ENCODE peak calls at places on chromosomes 1 and 21, in seven cellular contexts. Z is WTC11, W is IMR-90, S is mucosa of gallbladder, T is cardiac septum, M is GM04504, A is mammary epithelial cell. U is an unnamed sample.

GRCh38 chr1:173410794-173411236 is 66.3 kb upstream of the PRDX6 start:
- DNase-seq in Z (no peak), W (no peak), S (no peak), T (no peak), M (no peak), A (no peak), U (no peak)

GRCh38 chr1:153345187-153346066 is 3.2 kb downstream of the PGLYRP4 start:
- DNase-seq in Z (no peak), W (no peak), S (peak), T (no peak), M (no peak), A (no peak), U (no peak)

GRCh38 chr1:111720274-111720976 is 18.8 kb downstream of the INKA2 start:
- DNase-seq in Z (no peak), W (no peak), S (no peak), T (peak), M (no peak), A (no peak), U (no peak)

GRCh38 chr1:233065655-233066054 is 115.2 kb downstream of the NTPCR start:
- DNase-seq in Z (no peak), W (no peak), S (no peak), T (no peak), M (no peak), A (no peak), U (no peak)

GRCh38 chr21:35697321-35697808 is 363.0 kb downstream of the SETD4 start:
- DNase-seq in Z (no peak), W (peak), S (peak), T (no peak), M (peak), A (peak), U (peak)

GRCh38 chr1:162538815-162539431 is 22.6 kb upstream of the UAP1 start:
- DNase-seq in Z (no peak), W (peak), S (no peak), T (no peak), M (peak), A (peak), U (peak)

GRCh38 chr1:34529935-34530859 is 224.7 kb upstream of the GJB5 start:
- DNase-seq in Z (no peak), W (no peak), S (no peak), T (no peak), M (no peak), A (no peak), U (no peak)

GRCh38 chr1:224432141-224432540 is 2.5 kb downstream of the WDR26 start:
- DNase-seq in Z (no peak), W (no peak), S (no peak), T (no peak), M (no peak), A (no peak), U (no peak)

GRCh38 chr1:107292012-107292411 is 151.2 kb downstream of the NTNG1 start:
- DNase-seq in Z (no peak), W (no peak), S (no peak), T (no peak), M (no peak), A (no peak), U (no peak)

GRCh38 chr1:61491497-61491896 is 233.4 kb downstream of the TM2D1 start:
- DNase-seq in Z (no peak), W (peak), S (peak), T (no peak), M (no peak), A (no peak), U (no peak)

GRCh38 chr1:46202975-46203737 is at the start of gene LURAP1:
- DNase-seq in Z (peak), W (peak), S (peak), T (peak), M (no peak), A (peak), U (peak)

GRCh38 chr1:220370041-220370700 is 97.9 kb upstream of the RAB3GAP2 start:
- DNase-seq in Z (no peak), W (peak), S (no peak), T (no peak), M (peak), A (peak), U (peak)

GRCh38 chr1:37922767-37923550 is 23.9 kb downstream of the INPP5B start:
- DNase-seq in Z (no peak), W (no peak), S (no peak), T (no peak), M (no peak), A (no peak), U (no peak)

GRCh38 chr1:102776074-102776473 is 332.2 kb downstream of the COL11A1 start:
- DNase-seq in Z (peak), W (no peak), S (no peak), T (no peak), M (no peak), A (no peak), U (no peak)

GRCh38 chr1:174976436-174977107 is 23.2 kb upstream of the CACYBP start:
- DNase-seq in Z (no peak), W (peak), S (no peak), T (no peak), M (peak), A (peak), U (no peak)

GRCh38 chr1:84008631-84009030 is 9.7 kb upstream of the TTLL7 start:
- DNase-seq in Z (no peak), W (no peak), S (no peak), T (no peak), M (no peak), A (peak), U (no peak)

GRCh38 chr1:33975961-33976360 is 112.1 kb downstream of the HMGB4 start:
- DNase-seq in Z (no peak), W (no peak), S (no peak), T (peak), M (no peak), A (no peak), U (no peak)

GRCh38 chr1:54500030-54500389 is 48.0 kb upstream of the ACOT11 start:
- DNase-seq in Z (no peak), W (no peak), S (no peak), T (no peak), M (no peak), A (no peak), U (no peak)

GRCh38 chr1:9596419-9597123 is 7.9 kb downstream of the TMEM201 start:
- DNase-seq in Z (no peak), W (no peak), S (no peak), T (no peak), M (no peak), A (no peak), U (no peak)

GRCh38 chr1:14519976-14520375 is 78.5 kb upstream of the KAZN start:
- DNase-seq in Z (no peak), W (peak), S (no peak), T (no peak), M (no peak), A (no peak), U (no peak)

GRCh38 chr1:151568626-151569088 is 28.5 kb downstream of the TUFT1 start:
- DNase-seq in Z (no peak), W (no peak), S (no peak), T (no peak), M (no peak), A (peak), U (no peak)

GRCh38 chr1:169970114-169970513 is 76.4 kb upstream of the SCYL3 start:
- DNase-seq in Z (no peak), W (no peak), S (no peak), T (no peak), M (no peak), A (no peak), U (no peak)

GRCh38 chr1:221254813-221255212 is 375.6 kb downstream of the HLX start:
- DNase-seq in Z (no peak), W (no peak), S (no peak), T (no peak), M (no peak), A (no peak), U (no peak)

GRCh38 chr1:213327318-213327667 is 276.3 kb downstream of the RPS6KC1 start:
- DNase-seq in Z (no peak), W (peak), S (peak), T (no peak), M (peak), A (peak), U (peak)

GRCh38 chr21:38769253-38769780 is 36.4 kb upstream of the ETS2 start:
- DNase-seq in Z (no peak), W (peak), S (no peak), T (no peak), M (no peak), A (no peak), U (no peak)

U was measured in HTR-8/SVneo.